ENCODE peak calls at places on chromosome 1, in four cellular contexts. P, C, O and Y are unnamed samples. For H3K36me3 and H3K4me1, the result is how much of the 10 kb centered on the place peaks cover.

GRCh38 chr1:28983509-28984310 is 69.3 kb downstream of the EPB41 start:
- DNase-seq in P (peak), C (no peak), O (peak), Y (no peak)

GRCh38 chr1:232962761-232963357 is 12.4 kb downstream of the NTPCR start:
- DNase-seq in P (peak), C (no peak), O (no peak), Y (no peak)

GRCh38 chr1:91502882-91503184 is 2.2 kb downstream of the CDC7 start:
- DNase-seq in P (peak), C (no peak), O (no peak), Y (no peak)

GRCh38 chr1:41863683-41864082 is 55.0 kb downstream of the HIVEP3 start:
- DNase-seq in P (no peak), C (no peak), O (no peak), Y (no peak)

GRCh38 chr1:178726545-178726944 is 1.5 kb downstream of the RALGPS2 start:
- DNase-seq in P (no peak), C (no peak), O (no peak), Y (no peak)

GRCh38 chr1:29213055-29213454 is 17.7 kb downstream of the MECR start:
- DNase-seq in P (no peak), C (no peak), O (no peak), Y (no peak)

GRCh38 chr1:183646780-183647179 is 6.3 kb downstream of the APOBEC4 start:
- DNase-seq in P (no peak), C (no peak), O (no peak), Y (no peak)

GRCh38 chr1:17123196-17124045 is 4.2 kb upstream of the PADI2 start:
- DNase-seq in P (no peak), C (no peak), O (no peak), Y (no peak)

GRCh38 chr1:167862432-167863076 is 51.4 kb downstream of the ADCY10 start:
- DNase-seq in P (no peak), C (no peak), O (no peak), Y (no peak)

GRCh38 chr1:240230821-240231220 is 139.1 kb downstream of the FMN2 start:
- DNase-seq in P (no peak), C (no peak), O (no peak), Y (no peak)

GRCh38 chr1:117210831-117211261 is at the start of gene VTCN1:
- DNase-seq in P (no peak), C (no peak), O (no peak), Y (no peak)

GRCh38 chr1:161085165-161085564 is 4.2 kb downstream of the NECTIN4 start:
- DNase-seq in P (peak), C (no peak), O (no peak), Y (no peak)

GRCh38 chr1:100924212-100924611 is 28.3 kb downstream of the SLC30A7 start:
- DNase-seq in P (no peak), C (no peak), O (no peak), Y (no peak)

GRCh38 chr1:190747643-190748186 is 270.1 kb upstream of the BRINP3 start:
- DNase-seq in P (no peak), C (no peak), O (no peak), Y (no peak)

GRCh38 chr1:206513312-206514111 is 6.2 kb downstream of the RASSF5 start:
- DNase-seq in P (no peak), C (peak), O (peak), Y (peak)

GRCh38 chr1:113490384-113490783 is 100.1 kb downstream of the MAGI3 start:
- DNase-seq in P (no peak), C (no peak), O (no peak), Y (no peak)

GRCh38 chr1:21451212-21451611 is 11.3 kb downstream of the NBPF3 start:
- DNase-seq in P (no peak), C (no peak), O (no peak), Y (no peak)

GRCh38 chr1:186304982-186305949 is 69.8 kb downstream of the TPR start:
- DNase-seq in P (peak), C (peak), O (no peak), Y (no peak)

GRCh38 chr1:247409869-247410544 is 6.0 kb upstream of the NLRP3 start:
- DNase-seq in P (no peak), C (peak), O (no peak), Y (no peak)

GRCh38 chr1:162182090-162182489 is 112.6 kb downstream of the NOS1AP start:
- DNase-seq in P (no peak), C (no peak), O (no peak), Y (no peak)

DNA sequence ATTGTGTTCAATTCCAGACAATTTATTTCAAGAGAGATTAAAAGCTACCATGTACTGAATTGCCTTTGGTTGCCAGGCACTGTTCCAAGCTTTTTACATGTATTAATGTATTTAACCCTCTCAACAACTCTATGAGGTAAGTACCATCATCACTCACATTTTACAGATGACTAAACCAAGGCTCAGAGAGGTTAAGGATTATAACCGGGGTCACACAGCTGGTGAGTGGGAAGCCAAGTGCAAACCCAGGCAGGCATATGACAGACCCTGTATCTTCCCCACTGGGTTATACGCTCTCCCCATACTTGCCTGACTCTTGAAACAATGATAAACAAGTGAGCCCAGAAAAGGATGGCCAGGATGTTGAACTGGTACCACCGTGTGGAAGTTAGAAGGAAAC is 16.5 kb downstream of the PLEKHA6 start:
- DNase-seq in P (no peak), C (no peak), O (no peak), Y (no peak)
- H3K4me3 ChIP-seq in P (no peak), C (no peak), O (no peak), Y (no peak)

GRCh38 chr1:208045410-208046252 is 134.7 kb upstream of the CD34 start:
- DNase-seq in P (no peak), C (no peak), O (no peak), Y (no peak)
- H3K36me3 ChIP-seq in P (under half), C (under half), O (half or more), Y (under half)

DNA sequence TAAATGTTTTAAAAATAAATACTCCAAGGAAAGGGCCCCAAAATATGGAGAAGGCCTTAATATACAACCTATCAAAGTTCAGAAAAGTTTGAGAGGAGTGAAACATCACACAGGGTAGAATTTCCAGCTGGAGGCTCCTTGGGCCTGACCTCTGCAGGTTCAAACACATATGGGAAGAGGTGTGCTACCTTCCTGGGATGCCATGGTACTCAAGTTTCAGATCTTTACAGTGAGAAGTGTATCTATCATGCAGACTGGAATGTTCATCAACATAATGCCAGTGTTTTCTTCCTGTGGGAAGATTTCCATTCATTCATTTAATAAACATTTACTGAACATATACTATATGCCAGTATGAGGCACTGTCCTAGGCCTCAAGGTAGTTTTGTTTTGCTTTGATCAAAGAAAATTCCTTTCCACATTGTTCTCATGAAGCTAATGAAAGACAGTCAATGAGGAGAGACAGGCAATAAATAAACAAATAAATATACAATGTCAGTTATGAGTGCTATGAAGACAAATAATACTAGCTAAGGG is 14.6 kb upstream of the ADAR start:
- DNase-seq in P (no peak), C (no peak), O (no peak), Y (no peak)
- H3K4me1 ChIP-seq in P (under half), C (under half), O (under half), Y (under half)

DNA sequence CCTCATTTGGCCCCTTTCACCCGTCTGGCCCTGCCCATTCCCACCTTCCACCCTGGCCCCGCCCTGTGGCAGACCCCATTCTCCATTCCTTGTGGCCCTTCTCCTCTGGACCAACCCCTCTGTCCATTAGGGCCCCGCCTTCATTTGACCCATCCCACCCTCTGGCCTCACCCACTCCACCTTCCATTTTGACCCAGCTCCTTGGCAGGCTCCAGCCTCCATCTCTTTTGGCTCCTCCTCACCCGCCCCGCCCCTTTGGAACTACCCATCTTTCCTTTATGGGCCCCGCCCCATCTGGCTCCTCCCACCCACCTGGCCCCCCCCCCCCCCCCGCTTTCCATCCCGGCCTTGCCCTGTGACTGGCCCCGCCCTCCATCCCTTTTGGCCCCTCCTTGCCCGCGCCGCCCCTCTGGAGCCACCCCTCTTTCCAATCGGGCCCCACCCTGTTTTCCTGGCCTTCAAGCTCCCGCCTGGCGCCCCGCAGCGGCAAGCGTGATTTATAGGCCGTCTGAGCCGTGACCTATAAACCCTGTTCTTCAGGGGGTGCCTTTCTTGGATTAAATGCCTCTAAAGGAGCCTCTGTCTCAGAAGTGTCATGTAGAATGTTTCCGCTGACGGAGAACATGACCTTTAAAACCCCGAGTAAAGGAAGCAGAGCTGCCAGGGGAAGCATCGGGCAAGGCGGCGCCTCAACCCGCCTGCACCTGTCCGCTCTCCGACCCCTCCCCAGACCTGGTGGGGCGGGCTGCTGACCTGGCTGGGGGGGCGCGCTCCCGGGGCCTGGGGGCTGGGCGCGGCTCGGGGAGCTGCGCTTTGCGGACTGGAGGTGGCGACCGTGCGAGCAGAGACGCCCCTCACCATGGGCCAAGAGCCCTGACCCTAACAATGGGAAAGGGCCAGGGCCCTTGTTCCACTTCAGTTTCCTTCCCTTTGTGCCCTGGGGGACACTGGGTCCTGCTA is 178.0 kb downstream of the CAMTA1 start:
- DNase-seq in P (no peak), C (peak), O (peak), Y (no peak)
- H3K4me3 ChIP-seq in P (peak), C (peak), O (peak), Y (peak)

DNA sequence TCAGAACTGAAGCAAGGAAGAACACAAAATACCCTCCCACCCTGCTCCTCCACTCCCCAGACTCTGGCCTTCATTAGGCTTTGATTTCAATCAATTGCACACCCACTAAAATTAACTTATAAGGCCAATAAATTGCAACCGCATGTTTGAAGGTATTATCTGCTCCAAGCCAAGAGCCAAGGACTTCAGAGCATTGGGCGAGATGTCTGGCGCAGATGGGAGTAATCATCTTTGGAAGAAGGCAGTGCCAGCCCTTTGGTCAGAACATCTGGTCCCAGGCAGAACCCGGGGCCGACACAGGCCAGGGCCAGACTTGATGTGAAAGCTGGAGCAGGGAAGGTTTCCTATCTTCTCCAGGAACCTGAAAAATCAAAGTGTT is 60.0 kb downstream of the SLC66A1 start:
- DNase-seq in P (no peak), C (no peak), O (no peak), Y (no peak)
- H3K36me3 ChIP-seq in P (under half), C (under half), O (under half), Y (under half)

GRCh38 chr1:201288765-201289164 is 5.5 kb downstream of the PKP1 start:
- DNase-seq in P (no peak), C (no peak), O (no peak), Y (no peak)
- H3K4me1 ChIP-seq in P (under half), C (under half), O (under half), Y (under half)